ENCODE peak calls at places on chromosomes 4 and X, in five cellular contexts. X is right atrium auricular region, V is endothelial cell of umbilical vein, C is H9, D is tibial artery. Z is an unnamed sample. For H3K4me1 and H3K9me3, the result is how much of the 10 kb centered on the place peaks cover.

GRCh38 chr4:16574981-16575380 is 323.5 kb downstream of the LDB2 start:
- DNase-seq in X (no peak), V (no peak), C (no peak), D (no peak), Z (no peak)

GRCh38 chrX:39487166-39488006 is 610.4 kb downstream of the BCOR start:
- DNase-seq in X (no peak), V (no peak), C (no peak), D (no peak), Z (no peak)

GRCh38 chr4:163620738-163621137 is 126.2 kb downstream of the TMA16 start:
- DNase-seq in X (no peak), V (no peak), C (no peak), D (no peak), Z (no peak)

GRCh38 chr4:8473920-8474590 is 33.5 kb downstream of the TRMT44 start:
- DNase-seq in X (no peak), V (no peak), C (no peak), D (no peak), Z (no peak)

GRCh38 chr4:179586460-179586859 is 2144.2 kb upstream of the AGA start:
- DNase-seq in X (no peak), V (no peak), C (no peak), D (no peak), Z (no peak)

GRCh38 chr4:3745886-3746656 is 20.1 kb upstream of the ADRA2C start:
- DNase-seq in X (no peak), V (no peak), C (no peak), D (no peak), Z (no peak)

GRCh38 chr4:8414377-8414776 is 26.1 kb downstream of the ACOX3 start:
- DNase-seq in X (no peak), V (no peak), C (no peak), D (no peak), Z (no peak)

GRCh38 chr4:646460-646859 is 21.1 kb downstream of the PDE6B start:
- DNase-seq in X (no peak), V (no peak), C (no peak), D (no peak), Z (peak)

GRCh38 chrX:43836435-43837184 is 45.6 kb downstream of the MAOB start:
- DNase-seq in X (no peak), V (peak), C (no peak), D (no peak), Z (no peak)

GRCh38 chr4:1996866-1997611 is 11.7 kb downstream of the NELFA start:
- DNase-seq in X (no peak), V (no peak), C (no peak), D (no peak), Z (no peak)

GRCh38 chrX:20252392-20253231 is 14.1 kb downstream of the RPS6KA3 start:
- DNase-seq in X (no peak), V (peak), C (peak), D (peak), Z (no peak)

GRCh38 chr4:186227221-186227620 is at the start of gene KLKB1:
- DNase-seq in X (no peak), V (peak), C (no peak), D (no peak), Z (no peak)

GRCh38 chrX:105706041-105706440 is 116.3 kb upstream of the NRK start:
- DNase-seq in X (no peak), V (no peak), C (no peak), D (no peak), Z (no peak)

GRCh38 chrX:47562615-47563243 is 1.7 kb downstream of the ARAF start:
- DNase-seq in X (no peak), V (peak), C (no peak), D (no peak), Z (no peak)

GRCh38 chrX:103517246-103517645 is 2.0 kb downstream of the RAB40A start:
- DNase-seq in X (no peak), V (no peak), C (no peak), D (no peak), Z (no peak)

GRCh38 chrX:21658152-21658737 is at the start of gene KLHL34:
- DNase-seq in X (no peak), V (no peak), C (no peak), D (no peak), Z (no peak)

GRCh38 chrX:4735299-4735698 is 1021.9 kb upstream of the PRKX start:
- DNase-seq in X (no peak), V (no peak), C (no peak), D (no peak), Z (no peak)

GRCh38 chrX:87900320-87900908 is 382.8 kb downstream of the KLHL4 start:
- DNase-seq in X (no peak), V (no peak), C (no peak), D (no peak), Z (no peak)

GRCh38 chr4:126372634-126373033 is 1057.9 kb downstream of the FAT4 start:
- DNase-seq in X (no peak), V (no peak), C (no peak), D (no peak), Z (no peak)

GRCh38 chr4:114093221-114093715 is 113.8 kb upstream of the ARSJ start:
- DNase-seq in X (no peak), V (peak), C (no peak), D (no peak), Z (no peak)

GRCh38 chrX:95427389-95427788 is 1257.3 kb upstream of the DIAPH2 start:
- DNase-seq in X (no peak), V (no peak), C (no peak), D (peak), Z (no peak)

GRCh38 chr4:73661646-73662119 is 41.4 kb upstream of the RASSF6 start:
- DNase-seq in X (no peak), V (peak), C (no peak), D (no peak), Z (peak)

DNA sequence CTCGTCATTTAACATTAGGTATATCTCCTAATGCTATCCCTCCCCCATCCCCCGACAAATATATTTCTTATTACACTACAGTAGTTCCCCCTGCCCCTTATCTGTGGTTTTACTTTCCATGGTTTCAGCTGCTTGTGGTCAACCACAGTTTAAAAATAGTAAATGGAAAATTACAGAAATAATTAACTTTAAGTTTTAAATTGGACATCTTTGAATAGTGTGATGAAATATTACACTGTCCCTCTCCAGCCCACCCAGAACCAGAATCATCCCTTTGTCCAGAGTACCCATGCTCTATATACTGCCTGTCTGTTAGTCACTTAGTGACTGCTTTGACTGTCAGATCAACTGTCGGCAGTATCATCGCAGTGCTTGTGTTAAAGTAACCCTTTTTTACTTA is 47.4 kb upstream of the VEGFC start:
- DNase-seq in X (no peak), V (no peak), C (no peak), D (no peak), Z (no peak)
- H3K4me1 ChIP-seq in X (under half), V (half or more), C (under half), D (under half), Z (half or more)

GRCh38 chr4:169361741-169362140 is 91.0 kb upstream of the SH3RF1 start:
- DNase-seq in X (no peak), V (peak), C (no peak), D (no peak), Z (no peak)
- H3K27ac ChIP-seq in X (no peak), V (no peak), C (no peak), D (no peak), Z (no peak)

GRCh38 chrX:107940095-107940494 is 42.1 kb downstream of the TEX13B start:
- DNase-seq in X (no peak), V (no peak), C (no peak), D (no peak), Z (no peak)
- H3K9me3 ChIP-seq in X (under half), V (under half), C (under half), D (under half), Z (under half)

DNA sequence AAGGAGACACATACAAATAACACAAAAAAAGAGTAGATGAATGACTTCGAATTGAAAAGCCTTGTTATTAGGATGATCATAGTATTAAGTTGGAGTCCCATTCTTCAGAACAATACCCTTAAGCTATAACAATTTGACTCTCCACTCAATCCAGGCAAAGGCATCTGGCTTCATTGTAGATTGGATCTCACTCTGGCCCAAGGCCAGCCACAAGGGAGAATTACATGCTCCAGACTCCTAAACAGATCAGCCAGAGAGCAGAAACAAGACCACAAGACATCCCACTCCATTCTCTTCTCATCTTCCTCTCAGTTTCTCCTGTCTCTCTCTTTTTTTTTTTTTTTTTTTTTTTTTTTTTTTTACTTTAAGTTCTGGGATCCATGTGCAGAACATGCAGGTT is 213.9 kb downstream of the DHX15 start:
- DNase-seq in X (no peak), V (no peak), C (no peak), D (no peak), Z (no peak)
- H3K4me1 ChIP-seq in X (under half), V (under half), C (under half), D (under half), Z (under half)

DNA sequence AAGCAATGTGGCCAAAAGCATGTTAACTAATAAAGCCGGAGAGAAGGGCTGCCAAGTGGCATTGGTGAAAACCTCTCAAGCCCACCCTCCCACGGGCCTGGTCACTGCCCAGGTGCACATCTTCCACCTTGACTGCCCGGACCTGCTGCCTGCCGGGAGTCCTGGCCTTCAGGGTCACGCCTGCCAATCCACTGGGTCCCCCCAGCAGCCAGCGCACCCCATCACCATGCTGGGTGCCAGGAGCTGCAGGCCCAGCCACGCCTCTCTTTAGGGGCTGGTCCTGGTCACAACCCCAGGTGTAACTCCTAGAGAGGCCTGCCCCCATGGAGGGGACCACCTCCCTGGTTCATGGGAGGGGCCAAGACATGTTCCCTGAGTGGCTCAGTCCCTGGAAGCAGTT is 66.4 kb downstream of the PSAPL1 start:
- DNase-seq in X (no peak), V (no peak), C (no peak), D (no peak), Z (no peak)
- H3K27ac ChIP-seq in X (no peak), V (no peak), C (no peak), D (no peak), Z (no peak)

DNA sequence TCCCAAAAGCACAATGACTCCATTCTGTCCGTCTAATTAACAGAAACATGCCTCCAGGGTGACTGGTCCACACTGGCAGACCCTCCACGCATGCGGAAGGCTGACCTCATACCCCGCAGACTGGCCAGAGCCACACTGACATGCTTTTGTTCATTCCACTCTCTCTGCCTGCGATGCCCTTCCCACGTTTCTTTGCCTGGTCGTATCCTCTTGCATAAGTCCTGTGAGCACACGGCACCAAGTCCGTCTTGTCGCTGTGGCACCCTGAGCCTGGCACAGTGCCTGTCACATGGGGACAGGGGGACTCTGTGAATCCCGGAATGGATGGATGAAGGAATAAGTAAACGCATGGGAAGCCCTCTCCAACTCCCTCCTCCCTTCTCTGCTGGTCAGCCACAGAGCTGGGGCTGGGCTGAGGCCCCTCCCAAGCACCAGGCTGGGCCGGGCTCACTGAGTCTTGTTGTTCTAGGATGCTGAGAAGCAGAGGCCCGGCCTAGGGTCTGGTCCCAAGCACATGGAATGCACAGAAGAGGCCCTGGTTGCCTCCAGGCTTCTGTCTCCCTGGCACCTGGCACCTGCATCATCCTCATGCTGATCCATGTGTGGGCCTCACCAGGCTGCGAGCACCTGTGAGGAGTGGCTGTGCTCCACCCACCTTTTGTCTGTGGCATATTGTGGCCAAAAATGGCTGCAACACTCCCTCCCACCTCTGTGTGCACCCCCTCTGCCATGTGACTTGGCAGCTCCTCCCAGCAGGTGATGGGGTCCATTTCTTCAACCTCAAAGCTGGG is 38.9 kb upstream of the C4orf50 start:
- DNase-seq in X (no peak), V (no peak), C (no peak), D (no peak), Z (no peak)
- H3K9me3 ChIP-seq in X (under half), V (under half), C (under half), D (under half), Z (under half)

DNA sequence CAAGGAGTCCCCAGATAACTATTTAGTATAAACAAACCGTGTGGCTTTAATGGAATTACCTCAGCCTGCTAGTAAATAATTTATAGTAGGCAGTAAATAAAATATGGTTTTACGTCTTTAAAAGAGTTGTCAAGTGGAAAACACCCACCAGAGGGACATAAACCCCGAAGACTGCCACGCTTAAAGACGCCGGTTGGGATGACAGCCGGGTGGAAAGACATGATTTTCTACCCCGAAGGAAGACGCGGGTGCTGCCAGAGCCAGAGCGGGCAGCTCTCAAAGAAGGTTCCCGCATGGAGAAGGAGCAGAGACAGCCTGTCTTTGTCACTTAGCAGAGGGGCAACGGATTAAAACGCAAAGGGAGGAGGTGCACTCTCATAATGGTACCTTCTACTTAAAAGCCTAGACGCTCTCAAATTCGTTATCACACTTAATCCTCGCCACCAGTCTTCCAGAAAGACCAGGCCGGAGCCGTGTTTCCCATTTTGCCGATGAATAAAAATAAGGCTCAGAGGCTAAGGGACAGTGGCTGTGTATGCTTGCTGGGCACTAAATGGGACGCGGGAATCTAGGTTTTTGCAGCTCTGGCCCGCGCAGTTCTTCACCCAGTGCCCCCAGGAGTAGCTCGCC is 140.5 kb upstream of the ZIC3 start:
- DNase-seq in X (no peak), V (no peak), C (no peak), D (no peak), Z (no peak)
- H3K4me1 ChIP-seq in X (under half), V (under half), C (under half), D (under half), Z (under half)

GRCh38 chr4:105586638-105587328 is 34.4 kb downstream of the ARHGEF38 start:
- DNase-seq in X (no peak), V (no peak), C (no peak), D (no peak), Z (no peak)
- H3K27ac ChIP-seq in X (no peak), V (no peak), C (no peak), D (no peak), Z (no peak)

GRCh38 chrX:644304-645023 is 13.9 kb downstream of the SHOX start:
- DNase-seq in X (no peak), V (no peak), C (peak), D (no peak), Z (no peak)

GRCh38 chrX:643911-644303 is 13.3 kb downstream of the SHOX start:
- DNase-seq in X (no peak), V (no peak), C (no peak), D (no peak), Z (no peak)

GRCh38 chrX:646228-646495 is 15.6 kb downstream of the SHOX start:
- DNase-seq in X (no peak), V (no peak), C (no peak), D (no peak), Z (no peak)

GRCh38 chrX:646796-647195 is 16.2 kb downstream of the SHOX start:
- DNase-seq in X (no peak), V (no peak), C (no peak), D (no peak), Z (no peak)

GRCh38 chrX:645024-645376 is 14.4 kb downstream of the SHOX start:
- DNase-seq in X (no peak), V (no peak), C (peak), D (no peak), Z (no peak)
- H3K9me3 ChIP-seq in X (under half), V (under half), C (under half), D (under half), Z (under half)

GRCh38 chrX:107050195-107050709 is 50.2 kb upstream of the MORC4 start:
- DNase-seq in X (no peak), V (no peak), C (no peak), D (no peak), Z (no peak)
- H3K4me1 ChIP-seq in X (under half), V (under half), C (under half), D (under half), Z (under half)